ENCODE peak calls at places on chromosomes 6 and 20, in ten cellular contexts. A is neuronal stem cell, C is Karpas-422, O is HepG2, D is PC-3, Q is mesendoderm, X is fibroblast of lung, M is SK-N-SH, J is K562, T is A549. F is an unnamed sample.

GRCh38 chr6:44675449-44675848 is 287.9 kb downstream of the CDC5L start:
- DNase-seq in A (no peak), C (no peak), O (no peak), D (peak; percentile 89), Q (no peak), X (no peak), M (no peak), J (no peak), T (no peak), F (no peak)

GRCh38 chr20:46353506-46354206 is 45.4 kb upstream of the CDH22 start:
- DNase-seq in A (no peak), C (no peak), O (peak; percentile 48), D (no peak), Q (no peak), X (no peak), M (no peak), J (no peak), T (no peak), F (no peak)

GRCh38 chr20:33313686-33314314 is 30.8 kb downstream of the BPIFB1 start:
- DNase-seq in A (no peak), C (no peak), O (no peak), D (no peak), Q (no peak), X (no peak), M (no peak), J (no peak), T (no peak), F (no peak)

GRCh38 chr20:59015812-59016711 is 3.2 kb upstream of the TUBB1 start:
- DNase-seq in A (no peak), C (no peak), O (peak; percentile 97), D (no peak), Q (no peak), X (no peak), M (peak; percentile 69), J (no peak), T (no peak), F (no peak)

GRCh38 chr6:168388641-168389633 is 52.0 kb upstream of the SMOC2 start:
- DNase-seq in A (no peak), C (no peak), O (peak; percentile 40), D (no peak), Q (no peak), X (no peak), M (no peak), J (no peak), T (no peak), F (peak; percentile 51)

GRCh38 chr20:47498606-47499005 is 3.1 kb upstream of the NCOA3 start:
- DNase-seq in A (no peak), C (no peak), O (no peak), D (no peak), Q (no peak), X (no peak), M (no peak), J (no peak), T (no peak), F (no peak)

GRCh38 chr6:24897186-24897585 is 38.6 kb downstream of the RIPOR2 start:
- DNase-seq in A (no peak), C (no peak), O (no peak), D (no peak), Q (no peak), X (no peak), M (no peak), J (no peak), T (no peak), F (no peak)

GRCh38 chr20:50295762-50296449 is 105.3 kb downstream of the CEBPB start:
- DNase-seq in A (no peak), C (no peak), O (no peak), D (no peak), Q (no peak), X (no peak), M (peak; percentile 87), J (no peak), T (no peak), F (no peak)

DNA sequence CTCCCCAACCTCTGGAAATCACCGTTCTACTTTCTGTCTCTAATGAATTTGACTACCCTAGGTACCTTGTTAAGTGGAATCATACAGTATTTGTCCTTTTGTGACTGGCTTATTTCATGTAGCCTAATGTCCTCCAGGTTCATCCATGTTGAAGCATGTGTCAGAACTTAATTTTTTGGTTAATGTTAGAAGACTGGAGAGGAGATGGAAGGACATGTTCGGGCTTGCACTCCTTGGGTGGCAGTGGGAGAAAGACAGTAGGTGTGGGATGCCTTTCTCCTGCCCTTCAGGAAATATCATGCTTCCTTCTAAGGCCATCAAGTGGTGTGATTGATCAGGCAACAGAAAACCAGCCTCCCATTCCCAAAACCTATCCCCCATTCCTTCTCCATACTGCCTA is 61.1 kb upstream of the RNF144B start:
- DNase-seq in A (no peak), C (peak; percentile 19), O (no peak), D (no peak), Q (no peak), X (no peak), M (no peak), J (no peak), T (no peak), F (no peak)
- H3K4me2 ChIP-seq in A (no peak overlapping the region), C (no peak overlapping the region), O (no peak overlapping the region), D (no peak overlapping the region), Q (no peak overlapping the region), X (no peak overlapping the region), M (no peak overlapping the region), J (no peak overlapping the region), T (no peak overlapping the region), F (no peak overlapping the region)

GRCh38 chr6:85795966-85796365 is 153.3 kb upstream of the SYNCRIP start:
- DNase-seq in A (no peak), C (no peak), O (no peak), D (no peak), Q (no peak), X (no peak), M (peak; percentile 9), J (no peak), T (no peak), F (no peak)
- H3K4me2 ChIP-seq in A (no peak overlapping the region), C (no peak overlapping the region), O (no peak overlapping the region), D (no peak overlapping the region), Q (no peak overlapping the region), X (no peak overlapping the region), M (no peak overlapping the region), J (no peak overlapping the region), T (no peak overlapping the region), F (no peak overlapping the region)

GRCh38 chr6:132147530-132148011 is 196.4 kb upstream of the CCN2 start:
- DNase-seq in A (no peak), C (no peak), O (no peak), D (no peak), Q (peak; percentile 74), X (peak; percentile 93), M (no peak), J (no peak), T (no peak), F (peak; percentile 12)

GRCh38 chr6:132153221-132153896 is 202.2 kb upstream of the CCN2 start:
- DNase-seq in A (no peak), C (no peak), O (no peak), D (peak; percentile 25), Q (no peak), X (peak; percentile 95), M (no peak), J (no peak), T (no peak), F (no peak)
- H3K4me2 ChIP-seq in A (no peak overlapping the region), C (no peak overlapping the region), O (no peak overlapping the region), D (no peak overlapping the region), Q (no peak overlapping the region), X (peak overlapping the region; percentile 73), M (peak overlapping the region; percentile 57), J (no peak overlapping the region), T (no peak overlapping the region), F (no peak overlapping the region)

GRCh38 chr6:32879691-32880090 is 25.7 kb downstream of the PSMB9 start:
- DNase-seq in A (no peak), C (no peak), O (no peak), D (no peak), Q (no peak), X (no peak), M (no peak), J (no peak), T (no peak), F (peak; percentile 15)
- H3K4me2 ChIP-seq in A (no peak overlapping the region), C (no peak overlapping the region), O (no peak overlapping the region), D (no peak overlapping the region), Q (no peak overlapping the region), X (no peak overlapping the region), M (peak overlapping the region; percentile 41), J (no peak overlapping the region), T (no peak overlapping the region), F (no peak overlapping the region)

GRCh38 chr6:74942130-74942529 is 263.7 kb downstream of the COL12A1 start:
- DNase-seq in A (no peak), C (no peak), O (no peak), D (peak; percentile 32), Q (no peak), X (peak; percentile 35), M (no peak), J (no peak), T (no peak), F (no peak)
- H3K4me2 ChIP-seq in A (no peak overlapping the region), C (no peak overlapping the region), O (no peak overlapping the region), D (no peak overlapping the region), Q (no peak overlapping the region), X (no peak overlapping the region), M (no peak overlapping the region), J (no peak overlapping the region), T (no peak overlapping the region), F (no peak overlapping the region)

GRCh38 chr6:144659202-144659731 is 374.1 kb downstream of the UTRN start:
- DNase-seq in A (peak; percentile 54), C (no peak), O (peak; percentile 42), D (no peak), Q (peak; percentile 84), X (peak; percentile 44), M (peak; percentile 45), J (no peak), T (no peak), F (peak; percentile 83)
- H3K4me2 ChIP-seq in A (peak overlapping the region; percentile 13), C (no peak overlapping the region), O (peak overlapping the region; percentile 73), D (no peak overlapping the region), Q (no peak overlapping the region), X (peak overlapping the region; percentile 50), M (no peak overlapping the region), J (no peak overlapping the region), T (peak overlapping the region; percentile 14), F (peak overlapping the region; percentile 65)

GRCh38 chr20:38110525-38111178 is 54.4 kb downstream of the TGM2 start:
- DNase-seq in A (no peak), C (no peak), O (no peak), D (no peak), Q (no peak), X (no peak), M (no peak), J (no peak), T (no peak), F (no peak)
- H3K4me2 ChIP-seq in A (no peak overlapping the region), C (no peak overlapping the region), O (peak overlapping the region; percentile 37), D (peak overlapping the region; percentile 64), Q (no peak overlapping the region), X (peak overlapping the region; percentile 56), M (peak overlapping the region; percentile 68), J (no peak overlapping the region), T (peak overlapping the region; percentile 64), F (no peak overlapping the region)